ENCODE peak calls at places on chromosomes 16 and 17, in eight cellular contexts. W, O, Y, I, E, K, P and N are unnamed samples.
A peak's percentile ranks its signal among the peaks of the same experiment; 100 is the strongest.

GRCh38 chr16:84239910-84240309 is at the start of gene KCNG4:
- DNase-seq in W (no peak), O (no peak), Y (no peak), I (no peak), E (no peak), K (no peak), P (no peak), N (no peak)

GRCh38 chr16:81646561-81646960 is 132.5 kb upstream of the PLCG2 start:
- DNase-seq in W (no peak), O (no peak), Y (no peak), I (no peak), E (no peak), K (no peak), P (no peak), N (peak; percentile 42)

GRCh38 chr17:6473128-6473767 is 29.0 kb downstream of the PIMREG start:
- DNase-seq in W (peak; percentile 57), O (peak; percentile 88), Y (peak; percentile 32), I (peak; percentile 16), E (peak; percentile 88), K (peak; percentile 49), P (peak; percentile 48), N (peak; percentile 77)

GRCh38 chr16:74709477-74709877 is 8.8 kb upstream of the MLKL start:
- DNase-seq in W (peak; percentile 83), O (peak; percentile 90), Y (peak; percentile 52), I (peak; percentile 57), E (peak; percentile 85), K (peak; percentile 69), P (peak; percentile 41), N (peak; percentile 91)

GRCh38 chr16:72997141-72997542 is 50.8 kb downstream of the ZFHX3 start:
- DNase-seq in W (no peak), O (peak; percentile 62), Y (no peak), I (no peak), E (no peak), K (no peak), P (no peak), N (peak; percentile 88)

GRCh38 chr17:72092710-72093322 is 28.0 kb upstream of the SOX9 start:
- DNase-seq in W (no peak), O (no peak), Y (no peak), I (no peak), E (no peak), K (no peak), P (no peak), N (no peak)

GRCh38 chr16:2034695-2035430 is 8.2 kb downstream of the NHERF2 start:
- DNase-seq in W (no peak), O (no peak), Y (no peak), I (no peak), E (no peak), K (no peak), P (no peak), N (no peak)

GRCh38 chr17:11871773-11872172 is 125.5 kb downstream of the ZNF18 start:
- DNase-seq in W (no peak), O (no peak), Y (no peak), I (no peak), E (no peak), K (no peak), P (no peak), N (no peak)

GRCh38 chr17:40112718-40113109 is 9.1 kb upstream of the MSL1 start:
- DNase-seq in W (no peak), O (no peak), Y (no peak), I (no peak), E (no peak), K (no peak), P (no peak), N (no peak)